ENCODE peak calls at places on chromosomes 3 and 15, in four cellular contexts. H is adrenal gland, T is aorta, P is astrocyte. A is an unnamed sample.

GRCh38 chr15:91271565-91272153 is 171.6 kb downstream of the SV2B start:
- DNase-seq in H (peak), T (no peak), P (peak), A (peak)

GRCh38 chr3:14605070-14605469 is 46.5 kb upstream of the CCDC174 start:
- DNase-seq in H (no peak), T (no peak), P (peak), A (peak)

GRCh38 chr15:69747193-69747592 is 294.6 kb downstream of the RPLP1 start:
- DNase-seq in H (no peak), T (no peak), P (no peak), A (no peak)

GRCh38 chr3:189530822-189531221 is 100.4 kb upstream of the TP63 start:
- DNase-seq in H (no peak), T (no peak), P (peak), A (peak)

GRCh38 chr3:13308406-13308805 is 111.7 kb downstream of the NUP210 start:
- DNase-seq in H (peak), T (peak), P (peak), A (peak)

GRCh38 chr15:25739687-25740121 is 123.4 kb downstream of the ATP10A start:
- DNase-seq in H (no peak), T (no peak), P (peak), A (peak)

GRCh38 chr3:155352900-155353490 is 59.5 kb upstream of the STRIT1 start:
- DNase-seq in H (no peak), T (no peak), P (peak), A (peak)

GRCh38 chr3:24505678-24506560 is 11.3 kb upstream of the THRB start:
- DNase-seq in H (no peak), T (no peak), P (no peak), A (peak)

GRCh38 chr3:101814835-101815234 is 34.5 kb upstream of the NFKBIZ start:
- DNase-seq in H (no peak), T (no peak), P (no peak), A (no peak)

GRCh38 chr3:79005084-79005483 is 762.7 kb downstream of the ROBO1 start:
- DNase-seq in H (no peak), T (no peak), P (peak), A (no peak)

GRCh38 chr15:68638953-68639500 is 60.2 kb downstream of the CORO2B start:
- DNase-seq in H (no peak), T (no peak), P (peak), A (peak)

GRCh38 chr15:25620466-25620865 is 181.6 kb upstream of the UBE3A start:
- DNase-seq in H (no peak), T (no peak), P (no peak), A (no peak)

GRCh38 chr3:172102123-172102882 is 62.9 kb downstream of the FNDC3B start:
- DNase-seq in H (no peak), T (no peak), P (no peak), A (no peak)

GRCh38 chr3:127889461-127889863 is 25.6 kb upstream of the KBTBD12 start:
- DNase-seq in H (peak), T (no peak), P (peak), A (peak)

GRCh38 chr15:96947830-96948229 is 617.3 kb downstream of the NR2F2 start:
- DNase-seq in H (no peak), T (no peak), P (no peak), A (no peak)
- H3K4me3 ChIP-seq in H (no peak), T (no peak), P (peak), A (no peak)

GRCh38 chr15:89400121-89400996 is 65.7 kb upstream of the POLG start:
- DNase-seq in H (no peak), T (peak), P (no peak), A (no peak)
- H3K4me3 ChIP-seq in H (no peak), T (no peak), P (no peak), A (no peak)

GRCh38 chr3:45552031-45552772 is 42.3 kb upstream of the LIMD1 start:
- DNase-seq in H (peak), T (no peak), P (no peak), A (peak)
- H3K4me3 ChIP-seq in H (no peak), T (no peak), P (peak), A (no peak)

GRCh38 chr3:133466531-133467386 is 66.9 kb downstream of the BFSP2 start:
- DNase-seq in H (no peak), T (no peak), P (no peak), A (no peak)
- H3K4me3 ChIP-seq in H (no peak), T (no peak), P (no peak), A (no peak)